ENCODE peak calls at places on chromosomes 1 and 21, in five cellular contexts. One of them, this sample, is unnamed.
A peak's percentile ranks its signal among the peaks of the same experiment; 100 is the strongest.

GRCh38 chr1:88291902-88292301 is 392.2 kb upstream of the PKN2 start:
- DNase-seq in IMR-90: no peak
- DNase-seq in neuronal stem cell: no peak
- DNase-seq in mesendoderm: peak; percentile 0
- DNase-seq in H9: no peak
- DNase-seq in this sample: no peak

GRCh38 chr1:209158851-209159250 is 424.7 kb upstream of the CAMK1G start:
- DNase-seq in mesendoderm: peak; percentile 49
- DNase-seq in IMR-90: no peak
- DNase-seq in H9: no peak
- DNase-seq in neuronal stem cell: no peak
- DNase-seq in this sample: no peak

GRCh38 chr1:200139661-200140250 is 112.2 kb downstream of the NR5A2 start:
- DNase-seq in neuronal stem cell: no peak
- DNase-seq in H9: no peak
- DNase-seq in IMR-90: peak; percentile 68
- DNase-seq in mesendoderm: peak; percentile 61
- DNase-seq in this sample: peak; percentile 30

GRCh38 chr1:192706936-192707335 is 71.0 kb downstream of the RGS13 start:
- DNase-seq in IMR-90: peak; percentile 19
- DNase-seq in H9: no peak
- DNase-seq in neuronal stem cell: no peak
- DNase-seq in mesendoderm: no peak
- DNase-seq in this sample: no peak

GRCh38 chr1:96291468-96291867 is 430.1 kb upstream of the PTBP2 start:
- DNase-seq in mesendoderm: no peak
- DNase-seq in neuronal stem cell: no peak
- DNase-seq in H9: no peak
- DNase-seq in IMR-90: no peak
- DNase-seq in this sample: no peak

GRCh38 chr1:63189677-63190076 is 132.7 kb upstream of the FOXD3 start:
- DNase-seq in mesendoderm: peak; percentile 92
- DNase-seq in IMR-90: no peak
- DNase-seq in H9: peak; percentile 77
- DNase-seq in neuronal stem cell: no peak
- DNase-seq in this sample: no peak

GRCh38 chr21:45319461-45320211 is 31.9 kb upstream of the POFUT2 start:
- DNase-seq in IMR-90: peak; percentile 77
- DNase-seq in mesendoderm: no peak
- DNase-seq in neuronal stem cell: no peak
- DNase-seq in H9: peak; percentile 28
- DNase-seq in this sample: no peak

GRCh38 chr1:20609541-20609940 is 20.6 kb downstream of the CDA start:
- DNase-seq in neuronal stem cell: no peak
- DNase-seq in mesendoderm: no peak
- DNase-seq in H9: no peak
- DNase-seq in IMR-90: no peak
- DNase-seq in this sample: no peak

GRCh38 chr1:151875419-151876097 is 22.0 kb upstream of the THEM5 start:
- DNase-seq in IMR-90: no peak
- DNase-seq in H9: no peak
- DNase-seq in mesendoderm: no peak
- DNase-seq in neuronal stem cell: no peak
- DNase-seq in this sample: no peak

GRCh38 chr1:66648896-66649597 is 103.2 kb upstream of the DYNLT5 start:
- DNase-seq in mesendoderm: no peak
- DNase-seq in neuronal stem cell: no peak
- DNase-seq in IMR-90: no peak
- DNase-seq in H9: no peak
- DNase-seq in this sample: no peak

GRCh38 chr1:109370712-109371270 is 26.9 kb downstream of the SORT1 start:
- DNase-seq in mesendoderm: no peak
- DNase-seq in H9: no peak
- DNase-seq in IMR-90: peak; percentile 97
- DNase-seq in neuronal stem cell: no peak
- DNase-seq in this sample: no peak

GRCh38 chr1:97340951-97341350 is 579.9 kb downstream of the DPYD start:
- DNase-seq in H9: no peak
- DNase-seq in IMR-90: peak; percentile 84
- DNase-seq in mesendoderm: no peak
- DNase-seq in neuronal stem cell: no peak
- DNase-seq in this sample: no peak

GRCh38 chr1:179287456-179287855 is 6.1 kb upstream of the SOAT1 start:
- DNase-seq in neuronal stem cell: no peak
- DNase-seq in mesendoderm: no peak
- DNase-seq in IMR-90: no peak
- DNase-seq in H9: no peak
- DNase-seq in this sample: peak; percentile 39

GRCh38 chr1:52193985-52194384 is 52.1 kb downstream of the ZFYVE9 start:
- DNase-seq in mesendoderm: no peak
- DNase-seq in neuronal stem cell: no peak
- DNase-seq in H9: no peak
- DNase-seq in IMR-90: no peak
- DNase-seq in this sample: no peak

GRCh38 chr1:212037900-212038299 is 2.4 kb downstream of the DTL start:
- DNase-seq in mesendoderm: no peak
- DNase-seq in H9: no peak
- DNase-seq in neuronal stem cell: no peak
- DNase-seq in IMR-90: no peak
- DNase-seq in this sample: no peak

GRCh38 chr1:7623886-7624285 is 147.2 kb upstream of the VAMP3 start:
- DNase-seq in H9: no peak
- DNase-seq in mesendoderm: no peak
- DNase-seq in IMR-90: no peak
- DNase-seq in neuronal stem cell: no peak
- DNase-seq in this sample: no peak

GRCh38 chr1:6471969-6472368 is 6.0 kb upstream of the TNFRSF25 start:
- DNase-seq in neuronal stem cell: no peak
- DNase-seq in mesendoderm: no peak
- DNase-seq in IMR-90: no peak
- DNase-seq in H9: no peak
- DNase-seq in this sample: peak; percentile 95

GRCh38 chr1:108701176-108701849 is 9.2 kb downstream of the PRPF38B start:
- DNase-seq in IMR-90: no peak
- DNase-seq in H9: no peak
- DNase-seq in neuronal stem cell: no peak
- DNase-seq in mesendoderm: no peak
- DNase-seq in this sample: no peak

GRCh38 chr1:65497276-65497830 is 76.9 kb downstream of the LEPR start:
- DNase-seq in H9: no peak
- DNase-seq in neuronal stem cell: no peak
- DNase-seq in mesendoderm: no peak
- DNase-seq in IMR-90: peak; percentile 29
- DNase-seq in this sample: no peak

DNA sequence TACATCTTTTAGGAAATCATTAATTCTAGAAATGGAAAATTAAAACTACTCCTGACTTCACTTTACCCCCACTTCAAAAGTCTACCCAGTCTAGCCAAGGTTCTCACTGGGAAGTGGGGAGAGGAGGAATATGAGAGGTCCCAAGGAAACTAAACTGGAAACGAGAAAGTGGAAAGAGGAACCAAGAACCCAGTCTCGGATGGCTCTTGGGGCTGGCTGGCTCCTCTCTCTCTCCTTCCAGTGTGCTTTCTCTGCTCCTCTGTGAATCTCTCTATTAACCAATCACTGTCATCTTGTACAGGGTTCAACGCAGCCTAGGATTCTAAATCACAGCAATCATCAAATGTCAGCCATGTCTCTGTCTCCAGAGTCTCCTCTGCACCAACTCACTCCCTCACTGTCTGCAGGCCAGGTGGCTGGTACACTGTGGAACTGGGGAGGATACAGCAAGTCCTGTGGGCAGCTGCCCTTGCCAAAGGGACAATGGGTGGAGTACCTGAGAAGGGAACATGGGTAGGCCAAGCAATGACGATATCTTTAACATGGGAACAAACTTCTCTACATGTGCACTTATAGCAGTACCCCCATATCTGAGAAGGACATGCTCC is 33.7 kb downstream of the GNB1 start:
- DNase-seq in IMR-90: no peak
- DNase-seq in mesendoderm: no peak
- DNase-seq in neuronal stem cell: no peak
- DNase-seq in H9: no peak
- DNase-seq in this sample: no peak
- H2AK5ac ChIP-seq in IMR-90: no peak overlapping the region
- H2AK5ac ChIP-seq in mesendoderm: no peak overlapping the region
- H2AK5ac ChIP-seq in neuronal stem cell: no peak overlapping the region
- H2AK5ac ChIP-seq in H9: no peak overlapping the region
- H2AK5ac ChIP-seq in this sample: no peak overlapping the region

DNA sequence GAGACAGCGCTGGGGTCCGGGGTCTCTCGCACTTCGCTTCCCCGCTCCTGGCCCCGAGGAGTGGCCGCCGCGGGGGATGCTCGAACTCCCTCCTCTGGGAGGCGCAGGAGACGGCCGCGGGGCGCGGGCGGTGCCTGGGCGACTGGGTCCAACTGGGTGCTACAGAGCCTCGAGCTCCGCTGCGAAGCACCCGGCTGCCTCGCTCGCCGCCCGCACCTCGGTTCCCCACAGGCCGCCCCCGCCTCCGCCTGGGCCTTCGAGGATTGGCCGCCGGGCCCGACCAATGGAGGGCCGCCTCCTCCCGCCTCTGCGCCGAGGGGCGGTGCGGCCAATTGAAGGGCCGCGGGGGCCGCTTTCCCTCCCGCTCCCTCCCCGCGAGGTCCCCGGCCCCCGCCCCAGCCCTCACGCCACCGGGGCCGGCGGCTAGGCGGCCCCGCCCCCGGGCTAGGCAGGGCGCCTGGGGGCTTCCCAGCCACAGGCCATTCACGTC is at the start of gene CNN3:
- DNase-seq in H9: peak; percentile 94
- DNase-seq in IMR-90: peak; percentile 92
- DNase-seq in neuronal stem cell: peak; percentile 94
- DNase-seq in mesendoderm: peak; percentile 97
- DNase-seq in this sample: peak; percentile 67
- H2AK5ac ChIP-seq in H9: no peak within 1 kb of the TSS
- H2AK5ac ChIP-seq in IMR-90: peak within 1 kb of the TSS; percentile 71
- H2AK5ac ChIP-seq in neuronal stem cell: peak within 1 kb of the TSS; percentile 99
- H2AK5ac ChIP-seq in mesendoderm: no peak within 1 kb of the TSS
- H2AK5ac ChIP-seq in this sample: peak within 1 kb of the TSS; percentile 99

GRCh38 chr1:112393634-112393976 is 2.4 kb upstream of the CTTNBP2NL start:
- DNase-seq in IMR-90: no peak
- DNase-seq in mesendoderm: no peak
- DNase-seq in H9: no peak
- DNase-seq in neuronal stem cell: no peak
- DNase-seq in this sample: no peak

GRCh38 chr1:112388436-112388835 is 7.6 kb upstream of the CTTNBP2NL start:
- DNase-seq in IMR-90: peak; percentile 63
- DNase-seq in H9: no peak
- DNase-seq in mesendoderm: no peak
- DNase-seq in neuronal stem cell: no peak
- DNase-seq in this sample: peak; percentile 38

GRCh38 chr1:112389689-112390088 is 6.3 kb upstream of the CTTNBP2NL start:
- DNase-seq in IMR-90: no peak
- DNase-seq in mesendoderm: no peak
- DNase-seq in H9: no peak
- DNase-seq in neuronal stem cell: no peak
- DNase-seq in this sample: no peak

GRCh38 chr1:112391603-112391940 is 4.4 kb upstream of the CTTNBP2NL start:
- DNase-seq in neuronal stem cell: no peak
- DNase-seq in mesendoderm: no peak
- DNase-seq in IMR-90: no peak
- DNase-seq in H9: no peak
- DNase-seq in this sample: no peak

GRCh38 chr1:112390775-112391602 is 5.0 kb upstream of the CTTNBP2NL start:
- DNase-seq in IMR-90: peak; percentile 90
- DNase-seq in neuronal stem cell: peak; percentile 94
- DNase-seq in H9: peak; percentile 92
- DNase-seq in mesendoderm: peak; percentile 97
- DNase-seq in this sample: peak; percentile 98
- H2AK5ac ChIP-seq in IMR-90: peak overlapping the region; percentile 74
- H2AK5ac ChIP-seq in neuronal stem cell: no peak overlapping the region
- H2AK5ac ChIP-seq in H9: no peak overlapping the region
- H2AK5ac ChIP-seq in mesendoderm: no peak overlapping the region
- H2AK5ac ChIP-seq in this sample: no peak overlapping the region

GRCh38 chr1:25866288-25866687 is 7.0 kb upstream of the AUNIP start:
- DNase-seq in IMR-90: no peak
- DNase-seq in H9: no peak
- DNase-seq in mesendoderm: no peak
- DNase-seq in neuronal stem cell: no peak
- DNase-seq in this sample: no peak
- H2AK5ac ChIP-seq in IMR-90: no peak overlapping the region
- H2AK5ac ChIP-seq in H9: no peak overlapping the region
- H2AK5ac ChIP-seq in mesendoderm: no peak overlapping the region
- H2AK5ac ChIP-seq in neuronal stem cell: no peak overlapping the region
- H2AK5ac ChIP-seq in this sample: no peak overlapping the region

This sample was measured in trophoblast cell.